ENCODE peak calls at places on chromosomes 12 and 14, in nine cellular contexts. Z, F, P, D, K, T, W, I and U are unnamed samples. For H3K4me1, the result is how much of the 10 kb centered on the place peaks cover.

GRCh38 chr14:87483651-87484260 is 509.2 kb downstream of the GALC start:
- DNase-seq in W (no peak), K (no peak), D (peak), T (no peak), I (no peak), P (no peak), F (no peak), Z (no peak), U (no peak)

GRCh38 chr14:45810152-45810872 is 557.3 kb upstream of the MIS18BP1 start:
- DNase-seq in K (no peak), W (no peak), Z (peak), P (no peak), D (no peak), F (no peak), I (no peak), T (no peak), U (no peak)

GRCh38 chr12:50033317-50033679 is 8.0 kb upstream of the RACGAP1 start:
- DNase-seq in W (no peak), F (no peak), P (peak), Z (no peak), I (no peak), K (no peak), D (no peak), T (no peak), U (peak)

GRCh38 chr14:89900822-89901221 is 53.7 kb downstream of the EFCAB11 start:
- DNase-seq in Z (no peak), K (no peak), W (no peak), P (no peak), D (no peak), T (no peak), F (no peak), I (no peak), U (no peak)

GRCh38 chr12:6684609-6685008 is 4.6 kb downstream of the ZNF384 start:
- DNase-seq in Z (peak), F (no peak), I (no peak), P (no peak), K (no peak), T (peak), W (no peak), D (no peak), U (no peak)

GRCh38 chr14:64463873-64464272 is 1.4 kb upstream of the AKAP5 start:
- DNase-seq in D (no peak), Z (no peak), K (no peak), P (no peak), I (no peak), T (no peak), F (no peak), W (no peak), U (no peak)

GRCh38 chr12:6211421-6211869 is 11.2 kb downstream of the CD9 start:
- DNase-seq in D (no peak), I (peak), W (no peak), Z (peak), T (no peak), P (no peak), K (no peak), F (no peak), U (no peak)

GRCh38 chr14:20409226-20409625 is 4.1 kb downstream of the TEP1 start:
- DNase-seq in F (no peak), T (no peak), W (no peak), K (no peak), P (no peak), I (no peak), D (no peak), Z (no peak), U (no peak)

GRCh38 chr14:100851946-100852620 is 26.2 kb downstream of the MEG3 start:
- DNase-seq in I (peak), F (no peak), P (no peak), Z (no peak), K (no peak), T (no peak), W (no peak), D (no peak), U (peak)

GRCh38 chr12:113961921-113962710 is 4.0 kb downstream of the RBM19 start:
- DNase-seq in D (peak), K (peak), I (no peak), Z (no peak), W (no peak), P (no peak), F (no peak), T (no peak), U (no peak)

GRCh38 chr12:124561231-124561630 is 6.2 kb downstream of the NCOR2 start:
- DNase-seq in D (no peak), P (no peak), W (no peak), T (no peak), Z (no peak), F (no peak), I (no peak), K (no peak), U (no peak)

GRCh38 chr14:80638620-80639215 is 302.8 kb downstream of the CEP128 start:
- DNase-seq in D (peak), W (no peak), T (no peak), I (no peak), F (no peak), P (no peak), Z (no peak), K (no peak), U (no peak)

GRCh38 chr12:10033783-10034381 is 3.4 kb downstream of the CLEC9A start:
- DNase-seq in T (no peak), P (no peak), K (no peak), Z (no peak), D (no peak), F (no peak), I (no peak), W (no peak), U (no peak)

GRCh38 chr14:38279556-38279955 is 23.7 kb upstream of the CLEC14A start:
- DNase-seq in K (no peak), P (no peak), W (no peak), T (no peak), F (no peak), Z (no peak), D (no peak), I (no peak), U (no peak)

GRCh38 chr12:38138225-38139221 is 178.1 kb upstream of the ALG10B start:
- DNase-seq in P (no peak), D (peak), Z (peak), F (peak), T (peak), K (peak), W (peak), I (peak), U (no peak)

GRCh38 chr12:131100031-131100674 is 146.4 kb downstream of the ADGRD1 start:
- DNase-seq in I (no peak), K (no peak), F (no peak), D (no peak), T (no peak), W (no peak), Z (no peak), P (no peak), U (no peak)

GRCh38 chr14:99756796-99757195 is 36.4 kb upstream of the EML1 start:
- DNase-seq in Z (no peak), T (no peak), D (no peak), W (no peak), I (peak), F (no peak), K (no peak), P (no peak), U (peak)

GRCh38 chr12:131896811-131897270 is 2.4 kb downstream of the ULK1 start:
- DNase-seq in Z (no peak), F (no peak), I (peak), D (no peak), W (no peak), K (no peak), P (peak), T (no peak), U (no peak)

GRCh38 chr12:66942741-66943465 is 264.0 kb upstream of the GRIP1 start:
- DNase-seq in K (no peak), T (no peak), Z (no peak), W (no peak), I (no peak), P (no peak), F (no peak), D (no peak), U (no peak)

GRCh38 chr12:95197636-95198035 is 19.6 kb downstream of the FGD6 start:
- DNase-seq in W (no peak), K (no peak), D (no peak), F (no peak), Z (no peak), P (no peak), I (no peak), T (no peak), U (no peak)

GRCh38 chr12:63821781-63822251 is 22.7 kb upstream of the SRGAP1 start:
- DNase-seq in Z (no peak), F (no peak), I (peak), K (no peak), P (peak), W (peak), D (no peak), T (no peak), U (peak)

GRCh38 chr12:106436183-106436582 is 78.6 kb downstream of the POLR3B start:
- DNase-seq in T (no peak), I (no peak), W (peak), D (no peak), K (no peak), F (no peak), Z (no peak), P (no peak), U (no peak)

GRCh38 chr12:26800347-26800746 is 32.6 kb downstream of the ITPR2 start:
- DNase-seq in F (no peak), W (no peak), P (no peak), Z (no peak), I (no peak), D (no peak), T (no peak), K (no peak), U (no peak)

GRCh38 chr12:114218136-114218535 is 187.8 kb downstream of the TBX5 start:
- DNase-seq in T (no peak), P (no peak), W (no peak), Z (no peak), K (no peak), I (no peak), F (no peak), D (no peak), U (no peak)

GRCh38 chr14:29216774-29217232 is 450.2 kb downstream of the FOXG1 start:
- DNase-seq in P (no peak), Z (no peak), K (no peak), I (no peak), T (no peak), D (peak), W (no peak), F (no peak), U (no peak)

GRCh38 chr12:66144796-66145754 is 14.5 kb upstream of the LLPH start:
- DNase-seq in F (no peak), P (no peak), D (peak), W (peak), Z (peak), T (no peak), K (peak), I (peak), U (no peak)

GRCh38 chr12:20421338-20421890 is 53.1 kb downstream of the PDE3A start:
- DNase-seq in P (peak), F (no peak), D (no peak), Z (peak), T (no peak), W (no peak), I (peak), K (no peak), U (no peak)

GRCh38 chr12:113040722-113041168 is 15.8 kb upstream of the DTX1 start:
- DNase-seq in P (peak), K (peak), W (peak), I (peak), F (peak), T (no peak), Z (peak), D (peak), U (peak)

GRCh38 chr12:47818007-47818376 is 1.7 kb downstream of the HDAC7 start:
- DNase-seq in I (peak), K (peak), D (no peak), W (no peak), P (no peak), T (no peak), F (no peak), Z (no peak), U (no peak)

GRCh38 chr12:47819902-47820630 is at the start of gene HDAC7:
- DNase-seq in F (peak), T (peak), I (peak), D (peak), W (peak), P (peak), K (peak), Z (peak), U (peak)

GRCh38 chr12:47818382-47818700 is 1.4 kb downstream of the HDAC7 start:
- DNase-seq in I (no peak), D (no peak), K (no peak), F (no peak), Z (no peak), T (no peak), P (no peak), W (no peak), U (no peak)

GRCh38 chr12:47819544-47819901 is 180 bp downstream of the HDAC7 start:
- DNase-seq in W (no peak), F (no peak), T (no peak), D (no peak), K (no peak), P (no peak), Z (no peak), I (no peak), U (no peak)

GRCh38 chr12:47818701-47819543 is 781 bp downstream of the HDAC7 start:
- DNase-seq in Z (peak), T (peak), F (no peak), D (no peak), P (peak), I (peak), K (peak), W (peak), U (peak)
- H3K4me1 ChIP-seq in Z (half or more), T (half or more), F (half or more), D (under half), P (half or more), I (under half), K (half or more), W (half or more), U (half or more)

GRCh38 chr14:24078146-24078545 is 6.8 kb downstream of the CPNE6 start:
- DNase-seq in T (no peak), D (no peak), K (no peak), Z (no peak), I (no peak), W (no peak), F (no peak), P (no peak), U (no peak)
- H3K27ac ChIP-seq in T (no peak), D (no peak), K (no peak), Z (no peak), I (no peak), W (no peak), F (no peak), P (no peak), U (no peak)

DNA sequence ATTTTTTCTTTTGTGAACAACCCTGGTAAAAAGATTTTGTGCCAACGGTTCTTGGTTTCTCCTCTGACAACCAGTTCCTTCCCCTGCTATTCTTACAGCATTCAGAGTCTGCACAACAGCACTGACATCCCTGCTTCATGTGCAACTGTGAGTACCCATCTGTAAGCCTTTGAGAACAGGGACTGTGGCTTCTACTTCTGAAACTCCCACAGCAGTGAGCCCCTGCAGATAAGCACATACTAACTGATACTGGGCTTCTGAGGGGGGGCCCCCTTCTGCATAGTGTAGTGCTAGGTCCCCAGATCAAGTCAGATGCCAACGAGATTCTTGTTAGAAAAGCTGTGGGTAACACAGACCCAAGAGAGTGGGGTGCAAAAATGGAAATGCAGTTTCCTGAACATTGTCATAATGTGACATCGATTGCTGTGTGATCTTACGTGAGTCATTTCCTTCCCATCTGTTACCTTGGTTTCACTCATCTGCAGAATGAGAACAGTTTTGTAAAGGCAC is 11.1 kb upstream of the NINJ2 start:
- DNase-seq in P (no peak), T (peak), D (no peak), Z (no peak), F (no peak), W (no peak), K (no peak), I (no peak), U (no peak)
- H3K4me1 ChIP-seq in P (under half), T (under half), D (under half), Z (under half), F (under half), W (under half), K (under half), I (under half), U (under half)

GRCh38 chr14:103134919-103135318 is 11.7 kb downstream of the TNFAIP2 start:
- DNase-seq in P (peak), W (no peak), K (no peak), Z (no peak), D (no peak), F (no peak), T (no peak), I (no peak), U (no peak)

GRCh38 chr14:103136388-103137271 is 13.4 kb downstream of the TNFAIP2 start:
- DNase-seq in Z (peak), I (peak), F (no peak), W (no peak), P (no peak), K (peak), T (no peak), D (peak), U (peak)

GRCh38 chr14:103134405-103134804 is 11.1 kb downstream of the TNFAIP2 start:
- DNase-seq in P (no peak), W (no peak), D (no peak), T (no peak), K (no peak), F (no peak), Z (no peak), I (no peak), U (no peak)

GRCh38 chr14:103135333-103136075 is 12.2 kb downstream of the TNFAIP2 start:
- DNase-seq in W (peak), Z (no peak), K (no peak), F (no peak), I (peak), D (no peak), P (peak), T (no peak), U (no peak)

DNA sequence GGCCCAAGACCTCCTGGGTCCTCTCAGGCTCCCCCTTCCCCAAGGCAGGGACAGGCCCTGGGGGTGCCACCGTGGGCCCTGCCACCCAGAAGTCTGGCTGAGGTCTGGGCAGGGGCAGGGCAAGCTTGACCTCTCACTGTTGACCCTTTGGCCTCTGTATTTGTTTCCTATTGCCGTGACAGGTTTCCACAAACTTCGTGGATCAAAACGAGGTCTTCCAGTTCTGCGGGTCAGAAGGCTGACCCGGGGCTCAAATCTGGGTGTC is 12.7 kb downstream of the TNFAIP2 start:
- DNase-seq in D (no peak), P (no peak), W (no peak), Z (no peak), T (no peak), F (no peak), I (no peak), K (no peak), U (no peak)
- H3K27ac ChIP-seq in D (no peak), P (no peak), W (no peak), Z (peak), T (no peak), F (no peak), I (no peak), K (no peak), U (no peak)

GRCh38 chr12:55934343-55934742 is 3.4 kb downstream of the DGKA start:
- DNase-seq in D (no peak), Z (no peak), P (no peak), K (no peak), F (no peak), T (no peak), I (no peak), W (no peak), U (no peak)
- H3K4me1 ChIP-seq in D (half or more), Z (under half), P (under half), K (under half), F (under half), T (half or more), I (under half), W (under half), U (under half)

DNA sequence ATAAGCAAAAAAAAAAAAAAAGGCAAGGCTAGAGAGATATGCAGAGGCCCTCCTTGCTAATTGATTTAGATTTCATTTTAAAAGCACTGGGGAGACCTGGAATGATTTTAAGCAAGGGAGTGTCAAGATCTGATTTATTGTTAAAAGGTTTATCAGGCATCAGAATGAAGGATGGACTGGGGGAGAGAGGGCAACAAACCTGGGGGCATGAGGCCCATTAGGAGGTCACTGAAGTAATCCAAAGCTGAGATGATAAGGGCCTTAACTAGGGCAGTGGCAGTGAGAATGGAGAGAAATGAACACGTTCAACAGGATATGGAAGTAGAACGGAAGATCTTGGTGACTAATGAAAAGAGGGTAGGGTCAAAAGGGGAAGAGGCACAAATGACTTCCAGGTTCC is 24.1 kb downstream of the KITLG start:
- DNase-seq in K (no peak), W (no peak), T (no peak), D (no peak), F (no peak), P (no peak), Z (no peak), I (no peak), U (no peak)
- H3K27ac ChIP-seq in K (no peak), W (no peak), T (no peak), D (no peak), F (no peak), P (peak), Z (no peak), I (no peak), U (no peak)

GRCh38 chr12:53205747-53206146 is 1.3 kb downstream of the ITGB7 start:
- DNase-seq in I (no peak), D (no peak), W (no peak), T (no peak), K (no peak), Z (no peak), P (no peak), F (no peak), U (no peak)
- H3K4me1 ChIP-seq in I (under half), D (under half), W (under half), T (half or more), K (under half), Z (under half), P (under half), F (under half), U (under half)

GRCh38 chr14:39430762-39431415 is 1.3 kb downstream of the FBXO33 start:
- DNase-seq in I (no peak), K (peak), F (no peak), T (no peak), W (no peak), P (no peak), D (no peak), Z (no peak), U (no peak)
- H3K27ac ChIP-seq in I (peak), K (no peak), F (peak), T (peak), W (peak), P (peak), D (peak), Z (peak), U (peak)